ENCODE peak calls at places on chromosome 16, in ten cellular contexts. M is aorta, R is astrocyte, P is ascending aorta, N is lung, I is tibial artery, F is psoas muscle, Z is adrenal gland, Q is lower lobe of right lung, S is fibroblast of lung. G is an unnamed sample. For H3K36me3 and H3K4me1, the result is how much of the 10 kb centered on the place peaks cover.

GRCh38 chr16:81831722-81832126 is 52.6 kb downstream of the PLCG2 start:
- DNase-seq in I (peak), N (peak), P (peak), Q (peak), M (peak), Z (peak), R (peak), F (peak), S (no peak), G (no peak)

GRCh38 chr16:30473231-30474061 is 904 bp downstream of the ITGAL start:
- DNase-seq in F (no peak), R (no peak), Z (no peak), P (no peak), Q (peak), I (no peak), M (peak), N (no peak), S (no peak), G (peak)

GRCh38 chr16:27286446-27286845 is 17.9 kb upstream of the NSMCE1 start:
- DNase-seq in N (no peak), Q (no peak), Z (peak), I (peak), S (peak), R (peak), M (peak), F (no peak), P (no peak), G (no peak)

GRCh38 chr16:13833510-13833909 is 86.4 kb upstream of the ERCC4 start:
- DNase-seq in M (no peak), P (no peak), F (no peak), S (no peak), R (no peak), Q (no peak), N (no peak), I (no peak), Z (no peak), G (no peak)

GRCh38 chr16:21001262-21001661 is 100.7 kb downstream of the LYRM1 start:
- DNase-seq in Z (peak), R (no peak), S (peak), M (no peak), P (no peak), I (no peak), F (no peak), Q (no peak), N (no peak), G (no peak)

GRCh38 chr16:56708821-56709685 is 20.9 kb upstream of the NUP93 start:
- DNase-seq in P (no peak), N (no peak), S (no peak), I (no peak), Z (no peak), F (no peak), R (no peak), Q (no peak), M (no peak), G (no peak)

GRCh38 chr16:47061204-47061603 is 82.5 kb downstream of the NETO2 start:
- DNase-seq in S (no peak), I (no peak), Q (no peak), F (no peak), M (no peak), P (no peak), Z (no peak), R (no peak), N (no peak), G (no peak)

GRCh38 chr16:55944377-55944802 is 69.2 kb upstream of the CES5A start:
- DNase-seq in P (peak), Q (peak), S (peak), Z (peak), I (peak), F (peak), R (peak), M (peak), N (peak), G (peak)

GRCh38 chr16:14344292-14344691 is 273.2 kb downstream of the MRTFB start:
- DNase-seq in I (no peak), M (no peak), F (no peak), Q (no peak), Z (no peak), N (no peak), R (no peak), P (no peak), S (no peak), G (no peak)

GRCh38 chr16:53826658-53827057 is 122.7 kb downstream of the FTO start:
- DNase-seq in S (no peak), N (no peak), I (no peak), M (no peak), P (no peak), R (no peak), F (no peak), Q (no peak), Z (no peak), G (no peak)

GRCh38 chr16:69660166-69660565 is 66.2 kb downstream of the NQO1 start:
- DNase-seq in Q (no peak), R (no peak), P (no peak), Z (peak), I (no peak), M (no peak), N (no peak), S (no peak), F (no peak), G (no peak)

GRCh38 chr16:24208710-24209109 is 47.4 kb upstream of the CACNG3 start:
- DNase-seq in Q (no peak), S (no peak), F (no peak), P (no peak), I (no peak), Z (no peak), M (no peak), N (no peak), R (no peak), G (no peak)

GRCh38 chr16:19696312-19696711 is 21.7 kb downstream of the KNOP1 start:
- DNase-seq in Z (peak), Q (peak), N (peak), M (peak), I (peak), F (peak), P (peak), S (peak), R (peak), G (peak)

GRCh38 chr16:86046901-86047300 is 147.9 kb downstream of the IRF8 start:
- DNase-seq in F (no peak), I (no peak), N (no peak), P (no peak), S (no peak), Z (no peak), M (no peak), R (no peak), Q (no peak), G (no peak)

GRCh38 chr16:54648575-54648974 is 282.1 kb upstream of the IRX5 start:
- DNase-seq in M (no peak), I (no peak), R (peak), F (no peak), Q (no peak), N (no peak), S (no peak), Z (no peak), P (no peak), G (no peak)

GRCh38 chr16:11359370-11359769 is 14.1 kb downstream of the RMI2 start:
- DNase-seq in I (no peak), S (peak), P (no peak), N (peak), R (peak), Q (no peak), Z (no peak), M (no peak), F (no peak), G (no peak)

GRCh38 chr16:15653227-15653626 is 3.2 kb downstream of the NDE1 start:
- DNase-seq in N (no peak), I (no peak), P (no peak), R (peak), F (no peak), M (no peak), Z (no peak), Q (no peak), S (peak), G (no peak)

GRCh38 chr16:76970745-76971099 is 220.3 kb upstream of the MON1B start:
- DNase-seq in R (no peak), F (no peak), P (no peak), Z (no peak), Q (no peak), I (no peak), N (no peak), M (no peak), S (no peak), G (no peak)

GRCh38 chr16:81604960-81605383 is 160.4 kb downstream of the CMIP start:
- DNase-seq in Q (no peak), S (peak), P (no peak), R (peak), N (no peak), Z (no peak), F (no peak), I (no peak), M (no peak), G (no peak)

GRCh38 chr16:57152096-57153093 is 33.4 kb downstream of the PSME3IP1 start:
- DNase-seq in M (no peak), F (no peak), N (no peak), I (no peak), Q (no peak), R (no peak), S (no peak), P (no peak), Z (no peak), G (no peak)

GRCh38 chr16:57178793-57179212 is 7.0 kb downstream of the PSME3IP1 start:
- DNase-seq in R (no peak), N (no peak), S (no peak), F (no peak), Q (no peak), Z (no peak), M (no peak), I (no peak), P (no peak), G (no peak)

GRCh38 chr16:79213214-79213613 is 387.3 kb downstream of the MAF start:
- DNase-seq in Z (no peak), M (no peak), F (no peak), P (no peak), Q (no peak), I (no peak), R (no peak), S (no peak), N (no peak), G (no peak)

GRCh38 chr16:57137043-57137442 is 44.7 kb downstream of the CPNE2 start:
- DNase-seq in P (no peak), S (no peak), I (no peak), F (no peak), Z (no peak), M (no peak), R (no peak), N (no peak), Q (no peak), G (no peak)

GRCh38 chr16:27430923-27431484 is 29.0 kb downstream of the IL21R start:
- DNase-seq in I (no peak), Z (no peak), P (no peak), Q (no peak), M (no peak), S (peak), R (no peak), F (no peak), N (peak), G (no peak)

GRCh38 chr16:23979426-23979825 is 143.6 kb downstream of the PRKCB start:
- DNase-seq in M (no peak), Z (no peak), R (no peak), I (no peak), P (no peak), S (no peak), F (no peak), N (no peak), Q (no peak), G (no peak)

GRCh38 chr16:31064882-31065461 is 9.1 kb downstream of the ZNF668 start:
- DNase-seq in P (no peak), N (peak), R (peak), S (peak), F (peak), Q (no peak), M (peak), I (peak), Z (peak), G (no peak)

GRCh38 chr16:50696575-50697420 is 3.4 kb downstream of the NOD2 start:
- DNase-seq in N (peak), M (peak), Q (peak), S (peak), P (peak), F (peak), Z (peak), I (peak), R (peak), G (peak)

GRCh38 chr16:83402160-83402794 is 405.5 kb upstream of the HSBP1 start:
- DNase-seq in R (peak), S (no peak), N (no peak), P (no peak), I (no peak), M (no peak), F (no peak), Q (no peak), Z (no peak), G (no peak)

GRCh38 chr16:50522324-50522723 is 25.9 kb upstream of the NKD1 start:
- DNase-seq in Q (no peak), P (no peak), N (no peak), F (no peak), I (no peak), R (no peak), M (no peak), S (no peak), Z (no peak), G (no peak)

GRCh38 chr16:56202036-56202435 is 10.7 kb downstream of the GNAO1 start:
- DNase-seq in I (peak), S (no peak), P (no peak), F (no peak), M (no peak), N (no peak), R (no peak), Z (no peak), Q (no peak), G (peak)

GRCh38 chr16:4386951-4387565 is 15.4 kb downstream of the VASN start:
- DNase-seq in P (no peak), F (no peak), Z (no peak), M (peak), Q (no peak), R (no peak), N (no peak), I (no peak), S (no peak), G (no peak)

GRCh38 chr16:11183035-11183812 is 72.8 kb downstream of the SOCS1 start:
- DNase-seq in F (no peak), Q (no peak), R (no peak), M (no peak), S (no peak), N (no peak), I (no peak), P (no peak), Z (no peak), G (no peak)

GRCh38 chr16:22948058-22948602 is 134.2 kb downstream of the HS3ST2 start:
- DNase-seq in M (no peak), I (no peak), Q (no peak), S (no peak), N (no peak), F (no peak), R (no peak), P (no peak), Z (no peak), G (no peak)

DNA sequence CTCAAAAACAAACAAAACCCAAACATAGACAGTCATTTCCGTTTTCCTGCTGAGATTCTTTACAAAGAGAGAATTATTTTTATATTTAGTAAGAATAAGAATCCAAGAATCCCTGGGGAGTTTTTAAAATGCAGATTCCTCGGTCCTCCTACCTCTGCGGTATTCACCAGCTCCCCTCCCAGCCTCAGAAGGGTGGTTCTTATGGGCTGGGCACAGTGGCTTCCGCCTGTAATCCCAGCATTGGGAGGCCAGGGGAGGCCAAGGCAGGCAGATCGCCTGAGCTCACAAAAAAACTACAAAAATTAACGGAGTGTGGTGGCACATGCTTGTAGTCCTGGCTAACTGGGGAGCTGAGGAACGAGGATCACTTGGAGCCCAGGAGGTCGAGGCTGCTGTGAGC is 26.7 kb upstream of the USP7 start:
- DNase-seq in R (no peak), Z (no peak), Q (no peak), I (no peak), F (no peak), M (no peak), N (no peak), S (no peak), P (no peak), G (no peak)
- H3K4me3 ChIP-seq in R (no peak), Z (no peak), Q (no peak), I (no peak), F (no peak), M (no peak), N (no peak), S (no peak), P (no peak), G (no peak)

DNA sequence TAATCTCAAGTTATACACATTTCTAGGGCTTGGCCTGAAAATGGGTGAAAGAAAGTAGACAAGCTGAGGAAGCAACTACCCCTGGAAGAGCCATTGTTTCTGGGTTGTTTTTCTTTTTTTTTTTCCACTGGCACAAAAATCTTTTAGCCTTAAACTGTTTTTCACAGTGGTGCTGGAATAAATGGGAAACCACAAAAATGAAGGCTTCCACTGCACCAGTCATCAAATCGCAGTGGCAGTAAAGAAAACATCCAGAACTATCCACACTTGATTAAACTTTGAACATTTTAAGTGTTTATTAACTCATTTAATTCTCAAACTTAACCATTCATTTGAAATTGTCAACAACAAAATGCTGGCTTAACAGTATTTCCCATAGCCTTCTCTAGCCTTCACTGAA is 14.3 kb downstream of the CMTM4 start:
- DNase-seq in M (no peak), I (no peak), P (no peak), S (no peak), F (no peak), R (peak), N (no peak), Z (no peak), Q (no peak), G (no peak)
- H3K36me3 ChIP-seq in M (under half), I (under half), P (under half), S (under half), F (under half), R (under half), N (under half), Z (under half), Q (under half), G (under half)

GRCh38 chr16:75231570-75231969 is 12.8 kb downstream of the CTRB1 start:
- DNase-seq in Z (no peak), P (no peak), R (no peak), Q (no peak), F (no peak), S (no peak), N (no peak), I (no peak), M (no peak), G (no peak)
- H3K4me1 ChIP-seq in Z (under half), P (under half), R (under half), Q (under half), F (under half), S (under half), N (under half), I (under half), M (under half), G (under half)

GRCh38 chr16:3004319-3004718 is 8.4 kb upstream of the CLDN9 start:
- DNase-seq in R (no peak), F (no peak), N (no peak), I (no peak), S (no peak), M (no peak), Q (no peak), P (no peak), Z (no peak), G (no peak)
- H3K4me3 ChIP-seq in R (no peak), F (no peak), N (peak), I (peak), S (peak), M (no peak), Q (peak), P (peak), Z (no peak), G (no peak)

DNA sequence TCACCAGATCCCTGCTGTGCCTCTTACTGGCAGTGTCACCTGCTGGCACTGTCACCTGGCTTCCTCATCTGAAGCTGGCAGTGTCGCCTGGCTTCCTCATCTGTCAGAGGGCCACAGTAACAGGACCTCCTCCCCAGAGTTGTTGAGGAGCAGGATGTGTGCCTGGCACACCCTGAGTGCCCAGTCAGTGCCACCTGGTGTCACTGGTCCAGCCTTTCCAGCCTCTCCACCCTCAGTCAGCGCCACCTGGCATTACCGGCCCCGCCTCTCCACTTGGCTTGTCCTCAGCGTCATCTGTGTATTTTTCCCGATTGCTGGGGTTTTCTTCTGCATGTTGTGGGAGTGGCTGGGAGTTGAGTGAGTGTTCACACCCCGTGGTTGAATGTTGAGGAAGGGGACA is 37.9 kb downstream of the USP10 start:
- DNase-seq in Q (peak), S (no peak), I (no peak), Z (no peak), F (no peak), P (no peak), R (no peak), N (peak), M (no peak), G (no peak)
- H3K36me3 ChIP-seq in Q (under half), S (under half), I (under half), Z (under half), F (under half), P (under half), R (under half), N (under half), M (under half), G (under half)

GRCh38 chr16:73063854-73064226 is 15.9 kb upstream of the ZFHX3 start:
- DNase-seq in Q (no peak), I (no peak), N (no peak), M (peak), Z (no peak), P (no peak), F (no peak), R (no peak), S (no peak), G (no peak)
- H3K4me1 ChIP-seq in Q (under half), I (under half), N (under half), M (under half), Z (half or more), P (under half), F (under half), R (half or more), S (under half), G (under half)

DNA sequence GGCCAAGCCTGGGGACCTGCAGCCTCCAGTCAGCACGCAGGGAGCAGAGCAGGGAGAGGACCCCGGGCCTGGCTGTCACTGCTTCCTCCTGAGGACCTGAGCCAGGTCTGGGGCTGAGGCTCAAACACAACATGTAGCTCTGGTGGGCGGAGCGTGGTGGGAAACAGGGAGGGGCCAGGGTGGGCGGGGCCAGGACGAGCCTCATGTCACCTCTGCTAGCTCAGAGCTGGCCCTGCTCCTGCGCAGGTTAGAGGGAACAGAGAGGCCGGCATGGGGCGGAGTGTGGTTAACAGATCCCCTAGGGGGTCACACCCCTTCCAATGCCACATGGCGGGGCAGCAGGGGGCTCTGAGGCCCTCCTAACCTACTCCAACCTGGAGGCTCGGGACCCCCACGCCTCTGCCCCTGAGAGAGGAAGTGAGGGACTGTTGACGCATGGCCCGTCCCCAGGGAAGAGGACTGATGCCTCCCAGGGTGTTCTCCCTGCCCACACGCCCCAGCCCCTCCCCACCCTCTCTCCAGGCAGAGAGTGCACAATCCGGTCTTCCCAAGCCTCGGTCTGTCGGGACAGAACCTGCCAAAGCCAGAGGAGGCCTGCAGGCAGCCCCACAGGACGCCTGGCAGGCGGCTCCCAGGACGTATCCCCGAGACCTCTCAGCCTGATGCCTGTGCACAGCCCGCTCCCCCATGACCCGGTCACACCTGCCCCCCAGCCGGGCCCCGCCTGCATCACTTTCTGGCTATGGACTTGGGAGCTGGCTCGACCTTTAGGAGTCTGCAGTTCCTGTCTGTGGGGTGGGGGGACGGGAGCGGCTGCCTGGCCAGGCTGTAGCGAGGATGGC is 15.2 kb downstream of the PIEZO1 start:
- DNase-seq in F (no peak), I (no peak), N (peak), M (no peak), P (no peak), Q (peak), Z (no peak), S (no peak), R (no peak), G (no peak)
- H3K4me3 ChIP-seq in F (peak), I (no peak), N (no peak), M (no peak), P (no peak), Q (peak), Z (no peak), S (no peak), R (no peak), G (no peak)

GRCh38 chr16:74635303-74635702 is 28.4 kb upstream of the GLG1 start:
- DNase-seq in R (no peak), M (no peak), I (no peak), S (no peak), P (no peak), F (no peak), Q (no peak), N (no peak), Z (no peak), G (no peak)
- H3K36me3 ChIP-seq in R (under half), M (under half), I (half or more), S (under half), P (under half), F (under half), Q (half or more), N (under half), Z (under half), G (half or more)